ENCODE peak calls at places on chromosomes 2 and 18, in four cellular contexts. C is PC-9, Z is cardiac muscle cell, U is IMR-90. F is an unnamed sample.

GRCh38 chr18:28728891-28729290 is 552.0 kb upstream of the CDH2 start:
- DNase-seq in C (no peak), Z (no peak), U (peak), F (peak)

GRCh38 chr2:96118698-96119388 is 2.5 kb upstream of the ADRA2B start:
- DNase-seq in C (no peak), Z (no peak), U (no peak), F (no peak)

GRCh38 chr2:241798631-241799521 is 10.1 kb upstream of the NEU4 start:
- DNase-seq in C (no peak), Z (no peak), U (no peak), F (no peak)

GRCh38 chr18:3710712-3711269 is 260.8 kb downstream of the TGIF1 start:
- DNase-seq in C (peak), Z (no peak), U (no peak), F (no peak)

GRCh38 chr2:18362696-18363095 is 197.8 kb downstream of the RDH14 start:
- DNase-seq in C (no peak), Z (no peak), U (peak), F (peak)

GRCh38 chr2:153163055-153163454 is 315.5 kb downstream of the RPRM start:
- DNase-seq in C (no peak), Z (peak), U (no peak), F (peak)

GRCh38 chr18:50697509-50697908 is 122.3 kb downstream of the MRO start:
- DNase-seq in C (no peak), Z (peak), U (no peak), F (no peak)

GRCh38 chr2:207156451-207157161 is 9.1 kb downstream of the KLF7 start:
- DNase-seq in C (no peak), Z (no peak), U (no peak), F (peak)

GRCh38 chr2:178072383-178073301 is at the start of gene PDE11A:
- DNase-seq in C (peak), Z (peak), U (peak), F (peak)

GRCh38 chr2:64727843-64728463 is 74.2 kb upstream of the SERTAD2 start:
- DNase-seq in C (no peak), Z (no peak), U (no peak), F (no peak)

GRCh38 chr2:1745171-1746023 is 1.1 kb upstream of the PXDN start:
- DNase-seq in C (no peak), Z (no peak), U (no peak), F (no peak)

GRCh38 chr2:139020287-139020686 is 240.1 kb upstream of the NXPH2 start:
- DNase-seq in C (no peak), Z (no peak), U (no peak), F (no peak)

GRCh38 chr2:222791946-222792649 is 68.7 kb upstream of the ACSL3 start:
- DNase-seq in C (no peak), Z (no peak), U (no peak), F (no peak)

GRCh38 chr2:109266998-109267854 is 138.2 kb downstream of the SH3RF3 start:
- DNase-seq in C (peak), Z (no peak), U (no peak), F (no peak)

GRCh38 chr2:130778781-130779180 is 23.4 kb downstream of the AMER3 start:
- DNase-seq in C (no peak), Z (no peak), U (no peak), F (no peak)

GRCh38 chr2:237467447-237468179 is 19.4 kb upstream of the MLPH start:
- DNase-seq in C (no peak), Z (no peak), U (no peak), F (no peak)

GRCh38 chr2:183035954-183036669 is 2.1 kb downstream of the NCKAP1 start:
- DNase-seq in C (peak), Z (no peak), U (no peak), F (no peak)

GRCh38 chr2:58089081-58089480 is 42.5 kb downstream of the VRK2 start:
- DNase-seq in C (no peak), Z (no peak), U (peak), F (no peak)

GRCh38 chr18:62844850-62845643 is 129.7 kb downstream of the PHLPP1 start:
- DNase-seq in C (no peak), Z (no peak), U (no peak), F (no peak)

DNA sequence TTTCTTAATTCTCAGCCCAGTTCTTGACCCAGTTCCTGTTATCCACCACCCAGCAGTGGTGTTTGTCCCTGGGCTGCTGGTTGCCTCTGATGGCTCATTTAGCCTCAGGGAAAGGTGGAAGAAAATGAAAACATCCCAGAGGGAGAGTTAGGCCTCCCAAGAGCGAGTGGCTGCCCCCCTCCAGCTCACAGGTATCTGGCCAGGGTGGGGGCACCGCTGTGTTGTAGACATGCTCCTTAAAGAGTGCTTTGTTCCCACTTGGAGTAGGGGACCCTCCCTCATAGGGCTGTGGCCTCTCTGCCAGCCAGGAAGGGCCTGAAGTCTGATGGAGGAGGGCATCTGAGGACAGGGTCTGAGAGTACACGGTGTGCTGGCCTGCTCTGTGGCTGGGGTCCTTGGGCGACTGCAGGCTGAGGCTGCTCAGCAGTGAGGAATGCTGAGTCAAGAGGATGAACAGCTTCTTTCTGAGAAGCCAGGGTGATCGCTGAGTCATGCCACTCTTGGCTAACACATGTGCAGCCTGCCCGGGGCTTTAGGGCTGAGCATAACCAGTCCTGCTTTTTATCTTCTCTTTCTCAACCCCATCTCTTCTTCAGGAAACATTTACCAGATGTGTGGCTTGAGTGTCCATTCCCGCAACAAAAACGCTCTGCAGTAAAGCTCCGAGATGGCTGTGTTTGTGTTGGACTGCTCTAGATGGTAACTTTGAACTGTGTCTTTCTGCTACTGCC is 72.4 kb downstream of the IL1R2 start:
- DNase-seq in C (peak), Z (peak), U (peak), F (peak)
- H3K4me3 ChIP-seq in C (no peak), Z (no peak), U (peak), F (no peak)

GRCh38 chr2:201857326-201857725 is 51.0 kb downstream of the CDK15 start:
- DNase-seq in C (no peak), Z (no peak), U (no peak), F (no peak)

GRCh38 chr2:201858267-201858666 is 51.9 kb downstream of the CDK15 start:
- DNase-seq in C (no peak), Z (no peak), U (no peak), F (no peak)

GRCh38 chr2:201860541-201861154 is 54.3 kb downstream of the CDK15 start:
- DNase-seq in C (peak), Z (peak), U (peak), F (peak)

GRCh38 chr2:201859886-201860285 is 53.5 kb downstream of the CDK15 start:
- DNase-seq in C (no peak), Z (no peak), U (peak), F (peak)

DNA sequence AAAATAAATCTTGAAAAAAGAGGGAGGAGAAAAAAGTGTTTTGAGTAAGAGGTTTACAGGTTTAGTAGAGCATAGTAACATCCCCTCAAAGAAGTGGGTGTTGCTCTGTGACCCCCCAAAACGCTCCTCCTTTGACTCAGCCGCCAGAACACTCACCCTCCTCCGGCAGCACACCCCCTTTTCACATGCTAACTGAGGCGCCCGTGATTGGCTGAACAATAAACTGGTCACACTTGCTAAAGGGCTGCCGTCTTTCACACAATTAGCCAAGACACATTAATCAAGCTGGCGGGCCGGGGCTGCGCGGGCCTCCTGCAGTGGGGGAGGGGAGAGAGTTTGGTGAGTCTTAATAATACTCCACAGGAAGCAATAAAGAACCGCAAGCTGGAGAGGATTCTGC is 52.4 kb downstream of the CDK15 start:
- DNase-seq in C (no peak), Z (peak), U (peak), F (peak)
- H3K4me3 ChIP-seq in C (no peak), Z (no peak), U (no peak), F (no peak)

GRCh38 chr2:219178377-219179175 is 501 bp downstream of the RETREG2 start:
- DNase-seq in C (no peak), Z (peak), U (peak), F (peak)

GRCh38 chr2:219180961-219181360 is 2.9 kb downstream of the RETREG2 start:
- DNase-seq in C (no peak), Z (no peak), U (no peak), F (no peak)

GRCh38 chr2:219177594-219178376 is at the start of gene RETREG2:
- DNase-seq in C (peak), Z (peak), U (peak), F (peak)

GRCh38 chr2:219181531-219181930 is 3.5 kb downstream of the RETREG2 start:
- DNase-seq in C (no peak), Z (no peak), U (no peak), F (no peak)

GRCh38 chr2:219179601-219180465 is 1.8 kb downstream of the RETREG2 start:
- DNase-seq in C (no peak), Z (no peak), U (no peak), F (no peak)
- H3K4me3 ChIP-seq in C (peak), Z (no peak), U (no peak), F (no peak)

GRCh38 chr2:27087823-27088410 is 1.3 kb downstream of the KHK start:
- DNase-seq in C (no peak), Z (no peak), U (no peak), F (no peak)
- H3K4me3 ChIP-seq in C (no peak), Z (no peak), U (no peak), F (no peak)

DNA sequence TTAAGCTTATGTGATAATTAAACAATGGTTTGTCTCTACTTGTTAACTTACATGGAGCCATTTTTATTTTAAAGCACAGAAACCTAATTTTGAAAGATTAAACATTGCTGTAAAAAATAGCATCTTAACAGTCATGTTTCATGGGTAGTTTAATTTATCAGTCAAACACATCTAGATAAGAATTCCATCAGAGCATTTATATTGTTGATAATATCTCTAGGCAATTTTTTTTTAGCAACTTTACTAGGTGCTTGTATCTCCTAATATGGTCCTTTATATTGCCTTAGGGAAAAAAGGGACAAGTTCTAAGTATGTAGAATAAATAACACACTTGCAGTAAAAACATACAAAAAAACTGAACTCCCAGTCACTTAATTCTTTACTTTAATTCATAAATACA is 853 bp downstream of the CSRNP3 start:
- DNase-seq in C (no peak), Z (no peak), U (no peak), F (no peak)
- H3K4me3 ChIP-seq in C (no peak), Z (peak), U (no peak), F (peak)

GRCh38 chr2:100632759-100633158 is 70.0 kb downstream of the PDCL3 start:
- DNase-seq in C (no peak), Z (no peak), U (no peak), F (no peak)
- H3K4me3 ChIP-seq in C (no peak), Z (no peak), U (no peak), F (no peak)

DNA sequence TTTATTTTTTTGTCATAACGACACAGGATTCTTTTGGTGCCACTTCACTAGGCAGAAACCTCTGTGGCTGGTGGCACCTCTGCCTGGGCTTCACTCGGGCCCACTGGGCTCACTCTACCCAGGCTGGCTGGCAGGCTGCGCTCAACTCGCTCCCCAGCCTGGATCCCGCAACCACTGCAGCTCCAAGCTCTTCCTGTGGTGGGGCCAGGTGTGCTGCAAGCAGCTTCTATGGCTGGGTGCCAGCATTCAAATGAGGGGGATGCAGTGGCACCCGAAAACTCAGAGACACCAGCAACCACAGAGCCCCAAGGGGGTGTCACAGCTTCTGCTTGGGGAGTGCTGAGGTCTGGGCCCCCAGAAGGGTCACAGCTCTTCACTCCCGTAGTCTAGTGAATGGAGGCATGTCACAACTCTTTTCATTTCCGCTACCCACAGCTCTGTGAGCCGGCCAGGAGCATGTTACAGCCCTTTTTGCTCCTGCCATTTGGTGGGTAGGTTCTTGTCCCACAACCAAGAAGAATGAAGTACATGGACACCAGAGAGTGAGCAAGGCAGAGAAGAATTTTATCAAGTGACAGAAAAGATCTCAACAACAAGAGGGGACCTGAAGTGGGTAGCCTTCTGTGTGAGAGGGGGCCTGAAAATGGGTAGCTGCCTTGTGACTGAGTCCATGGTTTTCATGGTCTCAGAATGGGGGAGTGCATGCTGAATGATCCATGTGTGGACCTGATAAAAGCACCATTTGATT is 170.1 kb downstream of the UBR3 start:
- DNase-seq in C (no peak), Z (no peak), U (no peak), F (no peak)
- H3K4me3 ChIP-seq in C (no peak), Z (no peak), U (no peak), F (no peak)

GRCh38 chr2:60230596-60230995 is 322.9 kb downstream of the BCL11A start:
- DNase-seq in C (no peak), Z (no peak), U (no peak), F (no peak)

GRCh38 chr2:60230037-60230436 is 323.4 kb downstream of the BCL11A start:
- DNase-seq in C (no peak), Z (no peak), U (no peak), F (no peak)

GRCh38 chr2:60227014-60227413 is 326.4 kb downstream of the BCL11A start:
- DNase-seq in C (no peak), Z (no peak), U (no peak), F (no peak)
- H3K4me3 ChIP-seq in C (no peak), Z (no peak), U (no peak), F (no peak)

GRCh38 chr2:104866122-104866864 is 12.4 kb downstream of the POU3F3 start:
- DNase-seq in C (no peak), Z (no peak), U (no peak), F (no peak)
- H3K4me3 ChIP-seq in C (no peak), Z (no peak), U (no peak), F (no peak)

GRCh38 chr2:144630459-144631215 is 110.7 kb upstream of the ZEB2 start:
- DNase-seq in C (no peak), Z (peak), U (peak), F (no peak)
- H3K4me3 ChIP-seq in C (no peak), Z (no peak), U (no peak), F (no peak)